ENCODE peak calls at places on chromosomes 16 and 17, in five cellular contexts. One of them, this sample, is unnamed. For H3K36me3, the result is how much of the 10 kb centered on the place peaks cover.

GRCh38 chr17:8494021-8494420 is 58.3 kb downstream of the NDEL1 start:
- DNase-seq in Karpas-422: no peak
- DNase-seq in neuronal stem cell: no peak
- DNase-seq in left lung: no peak
- DNase-seq in psoas muscle: no peak
- DNase-seq in this sample: no peak

GRCh38 chr17:71302721-71303549 is 817.9 kb upstream of the SOX9 start:
- DNase-seq in Karpas-422: no peak
- DNase-seq in left lung: no peak
- DNase-seq in psoas muscle: no peak
- DNase-seq in neuronal stem cell: no peak
- DNase-seq in this sample: no peak

GRCh38 chr16:50190292-50190691 is 37.2 kb downstream of the TENT4B start:
- DNase-seq in psoas muscle: no peak
- DNase-seq in Karpas-422: no peak
- DNase-seq in left lung: no peak
- DNase-seq in neuronal stem cell: no peak
- DNase-seq in this sample: no peak

GRCh38 chr17:21381076-21381706 is 5.0 kb downstream of the KCNJ12 start:
- DNase-seq in left lung: no peak
- DNase-seq in psoas muscle: no peak
- DNase-seq in neuronal stem cell: no peak
- DNase-seq in Karpas-422: no peak
- DNase-seq in this sample: no peak

GRCh38 chr17:62848334-62848733 is 40.2 kb upstream of the MARCHF10 start:
- DNase-seq in Karpas-422: no peak
- DNase-seq in psoas muscle: no peak
- DNase-seq in neuronal stem cell: no peak
- DNase-seq in left lung: no peak
- DNase-seq in this sample: no peak

GRCh38 chr16:68242926-68243858 is 2.0 kb upstream of the PLA2G15 start:
- DNase-seq in Karpas-422: no peak
- DNase-seq in left lung: no peak
- DNase-seq in neuronal stem cell: no peak
- DNase-seq in psoas muscle: peak
- DNase-seq in this sample: no peak

GRCh38 chr16:12392585-12393089 is 411.1 kb downstream of the CPPED1 start:
- DNase-seq in left lung: no peak
- DNase-seq in Karpas-422: no peak
- DNase-seq in psoas muscle: no peak
- DNase-seq in neuronal stem cell: no peak
- DNase-seq in this sample: no peak

GRCh38 chr17:76827736-76828135 is 40.5 kb upstream of the MGAT5B start:
- DNase-seq in left lung: no peak
- DNase-seq in neuronal stem cell: no peak
- DNase-seq in Karpas-422: no peak
- DNase-seq in psoas muscle: no peak
- DNase-seq in this sample: no peak

GRCh38 chr16:12467418-12468210 is 336.1 kb downstream of the CPPED1 start:
- DNase-seq in left lung: no peak
- DNase-seq in Karpas-422: no peak
- DNase-seq in neuronal stem cell: no peak
- DNase-seq in psoas muscle: no peak
- DNase-seq in this sample: no peak

GRCh38 chr16:5058476-5058875 is 7.3 kb downstream of the C16orf89 start:
- DNase-seq in Karpas-422: no peak
- DNase-seq in psoas muscle: no peak
- DNase-seq in neuronal stem cell: peak
- DNase-seq in left lung: no peak
- DNase-seq in this sample: no peak

GRCh38 chr16:661184-661821 is 6.6 kb upstream of the RHOT2 start:
- DNase-seq in Karpas-422: no peak
- DNase-seq in neuronal stem cell: no peak
- DNase-seq in left lung: no peak
- DNase-seq in psoas muscle: no peak
- DNase-seq in this sample: no peak

GRCh38 chr17:53033297-53033696 is 789.4 kb upstream of the KIF2B start:
- DNase-seq in neuronal stem cell: no peak
- DNase-seq in left lung: no peak
- DNase-seq in psoas muscle: no peak
- DNase-seq in Karpas-422: no peak
- DNase-seq in this sample: no peak

GRCh38 chr16:23754594-23755483 is at the start of gene CHP2:
- DNase-seq in neuronal stem cell: no peak
- DNase-seq in Karpas-422: no peak
- DNase-seq in psoas muscle: peak
- DNase-seq in left lung: no peak
- DNase-seq in this sample: no peak

DNA sequence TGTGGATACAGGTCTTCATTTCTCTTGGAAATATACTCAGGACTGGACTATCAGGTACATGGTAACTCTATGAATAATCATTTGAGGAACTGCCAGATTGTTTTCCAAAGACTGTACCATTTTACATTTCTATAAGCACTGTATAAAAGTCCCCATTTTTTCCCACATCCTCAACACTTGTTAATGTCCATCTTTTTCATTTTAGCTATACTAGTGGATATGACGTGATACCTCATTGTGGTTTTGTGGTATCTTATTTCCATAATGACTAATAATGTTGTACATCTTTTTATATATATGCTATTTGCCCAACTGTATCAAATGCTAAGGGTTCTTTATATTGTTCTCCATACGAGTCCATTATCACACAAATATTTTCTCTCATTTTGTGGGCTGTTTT is 22.9 kb downstream of the NUP88 start:
- DNase-seq in left lung: no peak
- DNase-seq in neuronal stem cell: no peak
- DNase-seq in Karpas-422: no peak
- DNase-seq in psoas muscle: no peak
- DNase-seq in this sample: no peak
- H3K36me3 ChIP-seq in left lung: under half
- H3K36me3 ChIP-seq in neuronal stem cell: half or more
- H3K36me3 ChIP-seq in Karpas-422: half or more
- H3K36me3 ChIP-seq in psoas muscle: half or more
- H3K36me3 ChIP-seq in this sample: under half

GRCh38 chr16:81371106-81371505 is 56.3 kb downstream of the GAN start:
- DNase-seq in left lung: no peak
- DNase-seq in Karpas-422: no peak
- DNase-seq in psoas muscle: no peak
- DNase-seq in neuronal stem cell: no peak
- DNase-seq in this sample: no peak

GRCh38 chr16:81369888-81370504 is 55.2 kb downstream of the GAN start:
- DNase-seq in left lung: no peak
- DNase-seq in Karpas-422: no peak
- DNase-seq in psoas muscle: no peak
- DNase-seq in neuronal stem cell: no peak
- DNase-seq in this sample: no peak

GRCh38 chr16:81365731-81366130 is 51.0 kb downstream of the GAN start:
- DNase-seq in Karpas-422: no peak
- DNase-seq in neuronal stem cell: no peak
- DNase-seq in left lung: no peak
- DNase-seq in psoas muscle: no peak
- DNase-seq in this sample: no peak

GRCh38 chr16:81367821-81368220 is 53.1 kb downstream of the GAN start:
- DNase-seq in Karpas-422: no peak
- DNase-seq in left lung: no peak
- DNase-seq in neuronal stem cell: no peak
- DNase-seq in psoas muscle: no peak
- DNase-seq in this sample: no peak

DNA sequence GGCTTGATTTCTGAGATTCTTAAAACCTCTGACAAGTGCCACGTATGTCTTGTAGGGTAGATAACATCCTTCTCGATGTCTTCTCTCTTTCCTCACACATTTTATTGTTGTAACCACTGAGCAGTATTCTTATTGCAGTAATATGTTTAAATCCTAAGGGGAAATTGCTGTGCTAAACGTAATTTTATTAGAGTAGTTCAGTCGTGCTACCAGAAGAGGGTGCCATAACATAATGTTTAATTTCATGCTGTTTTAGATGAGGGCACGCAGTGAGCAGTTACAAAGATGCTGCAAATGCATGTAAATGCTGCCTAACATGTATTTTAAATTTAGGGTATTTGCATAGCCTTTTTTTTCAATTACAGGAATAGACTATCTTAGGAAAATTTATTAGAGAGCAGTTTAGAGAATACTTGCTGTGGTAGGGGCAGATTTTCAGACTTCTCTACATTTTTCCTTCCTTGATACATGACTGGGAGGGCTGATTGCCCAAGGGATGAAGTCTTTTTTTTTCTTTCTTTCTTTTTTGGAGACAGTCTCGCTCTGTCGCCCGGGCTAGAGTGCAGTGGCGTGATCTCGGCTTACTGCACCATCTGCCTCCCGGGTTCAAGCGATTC is 51.7 kb downstream of the GAN start:
- DNase-seq in Karpas-422: peak
- DNase-seq in psoas muscle: no peak
- DNase-seq in neuronal stem cell: peak
- DNase-seq in left lung: no peak
- DNase-seq in this sample: no peak
- H3K36me3 ChIP-seq in Karpas-422: under half
- H3K36me3 ChIP-seq in psoas muscle: half or more
- H3K36me3 ChIP-seq in neuronal stem cell: half or more
- H3K36me3 ChIP-seq in left lung: under half
- H3K36me3 ChIP-seq in this sample: under half

GRCh38 chr16:74622005-74622404 is 15.1 kb upstream of the GLG1 start:
- DNase-seq in left lung: no peak
- DNase-seq in neuronal stem cell: no peak
- DNase-seq in Karpas-422: no peak
- DNase-seq in psoas muscle: no peak
- DNase-seq in this sample: no peak

GRCh38 chr16:74623846-74624245 is 16.9 kb upstream of the GLG1 start:
- DNase-seq in left lung: no peak
- DNase-seq in neuronal stem cell: no peak
- DNase-seq in psoas muscle: no peak
- DNase-seq in Karpas-422: no peak
- DNase-seq in this sample: no peak

GRCh38 chr16:74625500-74626350 is 18.8 kb upstream of the GLG1 start:
- DNase-seq in left lung: no peak
- DNase-seq in Karpas-422: no peak
- DNase-seq in psoas muscle: no peak
- DNase-seq in neuronal stem cell: no peak
- DNase-seq in this sample: no peak

GRCh38 chr16:74626741-74627416 is 20.0 kb upstream of the GLG1 start:
- DNase-seq in psoas muscle: no peak
- DNase-seq in neuronal stem cell: no peak
- DNase-seq in Karpas-422: no peak
- DNase-seq in left lung: no peak
- DNase-seq in this sample: no peak

DNA sequence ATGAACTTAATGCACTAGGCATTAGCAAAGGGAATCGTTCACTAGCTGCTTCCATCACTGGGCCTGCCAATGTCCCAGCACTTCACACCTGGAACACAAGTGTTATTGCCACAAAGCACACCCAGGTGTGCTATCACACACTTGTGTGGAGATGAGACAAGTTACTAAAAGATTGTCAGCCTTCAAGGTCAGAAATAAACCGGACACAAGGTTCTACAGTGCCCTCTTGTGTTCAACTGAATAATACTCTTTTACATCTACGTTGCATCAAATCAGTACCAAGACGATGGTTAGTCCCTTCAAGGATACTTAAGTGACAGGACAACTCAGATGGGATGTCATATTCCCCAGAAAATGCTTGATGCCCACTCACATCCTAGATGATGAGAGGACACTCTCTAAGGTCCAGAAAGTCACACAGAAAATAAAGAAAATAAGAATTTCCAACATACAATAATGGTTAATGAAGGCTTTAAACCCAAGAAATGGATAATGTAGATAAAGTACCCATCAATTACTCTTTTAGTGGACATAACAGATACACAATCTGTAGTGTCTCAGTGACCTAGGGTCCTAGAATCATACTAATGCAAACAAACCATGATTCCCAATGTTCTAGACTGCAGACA is 16.4 kb upstream of the GLG1 start:
- DNase-seq in neuronal stem cell: peak
- DNase-seq in left lung: no peak
- DNase-seq in psoas muscle: no peak
- DNase-seq in Karpas-422: peak
- DNase-seq in this sample: no peak
- H3K36me3 ChIP-seq in neuronal stem cell: half or more
- H3K36me3 ChIP-seq in left lung: under half
- H3K36me3 ChIP-seq in psoas muscle: half or more
- H3K36me3 ChIP-seq in Karpas-422: under half
- H3K36me3 ChIP-seq in this sample: under half

GRCh38 chr17:4057731-4058130 is 85.1 kb downstream of the ZZEF1 start:
- DNase-seq in left lung: no peak
- DNase-seq in Karpas-422: no peak
- DNase-seq in psoas muscle: no peak
- DNase-seq in neuronal stem cell: no peak
- DNase-seq in this sample: no peak
- H3K36me3 ChIP-seq in left lung: under half
- H3K36me3 ChIP-seq in Karpas-422: under half
- H3K36me3 ChIP-seq in psoas muscle: half or more
- H3K36me3 ChIP-seq in neuronal stem cell: half or more
- H3K36me3 ChIP-seq in this sample: under half

This sample was measured in pancreas.